ENCODE peak calls at places on chromosomes 2 and 18, in ten cellular contexts. S is MM.1S, Q is DND-41, F is K562, I is hepatocyte, Z is fibroblast of lung, L is mammary epithelial cell, E is astrocyte, H is PC-9, B is endothelial cell of umbilical vein. K is an unnamed sample.

GRCh38 chr2:129061079-129061785 is 742.6 kb upstream of the HS6ST1 start:
- DNase-seq in S (peak), Q (peak), F (peak), I (peak), Z (peak), L (peak), E (peak), H (no peak), B (no peak), K (no peak)

GRCh38 chr2:74261204-74261864 is 62.9 kb downstream of the MTHFD2 start:
- DNase-seq in S (no peak), Q (no peak), F (no peak), I (peak), Z (peak), L (peak), E (no peak), H (peak), B (peak), K (peak)

GRCh38 chr2:119106301-119106897 is 52.2 kb downstream of the C1QL2 start:
- DNase-seq in S (peak), Q (peak), F (peak), I (peak), Z (peak), L (peak), E (peak), H (peak), B (no peak), K (peak)

GRCh38 chr2:149715005-149715592 is 127.5 kb upstream of the MMADHC start:
- DNase-seq in S (peak), Q (peak), F (peak), I (peak), Z (peak), L (peak), E (peak), H (peak), B (peak), K (peak)

GRCh38 chr2:125313806-125314205 is 1288.7 kb downstream of the CNTNAP5 start:
- DNase-seq in S (peak), Q (no peak), F (no peak), I (no peak), Z (no peak), L (no peak), E (no peak), H (no peak), B (no peak), K (peak)

GRCh38 chr2:241109210-241110088 is 7.4 kb upstream of the MTERF4 start:
- DNase-seq in S (no peak), Q (no peak), F (no peak), I (no peak), Z (no peak), L (no peak), E (no peak), H (no peak), B (no peak), K (no peak)

GRCh38 chr2:1837458-1837857 is 93.1 kb upstream of the PXDN start:
- DNase-seq in S (no peak), Q (no peak), F (no peak), I (peak), Z (no peak), L (no peak), E (no peak), H (no peak), B (no peak), K (peak)

GRCh38 chr2:219570194-219570923 is 980 bp downstream of the OBSL1 start:
- DNase-seq in S (no peak), Q (no peak), F (no peak), I (peak), Z (peak), L (peak), E (peak), H (peak), B (peak), K (peak)

DNA sequence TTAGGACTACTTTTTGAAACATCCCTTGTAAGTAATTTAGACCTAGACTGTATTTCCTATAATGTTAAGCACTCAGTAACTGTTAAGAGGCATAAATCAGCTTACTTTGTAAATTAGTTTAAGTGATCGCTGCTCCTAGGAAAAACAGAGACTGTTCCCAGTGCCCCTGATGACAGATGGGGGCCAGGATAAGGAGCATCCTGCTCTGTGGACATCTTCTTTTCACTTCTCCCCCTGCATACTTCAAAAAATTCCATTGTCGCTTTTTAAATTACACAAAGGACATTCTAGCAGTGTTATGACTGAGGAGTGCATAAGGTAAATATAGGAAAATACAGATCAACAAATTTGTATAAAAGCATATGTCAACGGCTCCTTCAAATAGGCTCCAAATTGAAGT is 161.9 kb upstream of the ZNF516 start:
- DNase-seq in S (no peak), Q (no peak), F (no peak), I (no peak), Z (no peak), L (no peak), E (no peak), H (no peak), B (no peak), K (no peak)
- TF ChIP-seq EZH2 in S (no peak), Q (no peak), F (no peak), I (no peak), Z (no peak), L (no peak), E (no peak), H (no peak), B (no peak), K (no peak)

DNA sequence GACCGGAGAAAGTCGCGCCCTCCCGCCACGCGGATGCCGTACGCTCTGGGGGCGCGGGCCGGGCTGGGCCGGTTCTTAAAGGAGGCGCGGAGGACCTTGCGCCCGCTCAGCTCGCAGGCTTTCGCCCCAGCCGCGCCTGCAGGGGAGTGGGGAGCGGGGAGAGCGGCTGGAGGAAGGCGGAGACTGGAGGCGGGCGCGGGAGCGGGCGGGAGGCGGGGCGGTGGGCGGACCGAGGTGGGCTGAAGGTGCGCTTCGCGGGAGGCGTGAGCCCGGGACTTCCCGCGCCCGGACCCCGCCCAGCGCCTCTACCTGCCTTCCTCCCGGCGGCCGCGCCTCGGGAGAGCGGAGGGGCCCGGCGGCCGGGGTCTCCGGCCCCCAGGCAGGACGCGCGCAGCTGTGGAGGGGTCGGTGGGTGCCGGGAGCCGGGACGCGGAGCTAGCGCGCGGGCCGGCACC is at the start of gene ADRA2B:
- DNase-seq in S (peak), Q (no peak), F (peak), I (peak), Z (peak), L (peak), E (no peak), H (peak), B (peak), K (peak)
- TF ChIP-seq EZH2 in S (no peak), Q (no peak), F (no peak), I (no peak), Z (no peak), L (no peak), E (peak), H (no peak), B (peak), K (no peak)

GRCh38 chr2:30232027-30232800 is 880 bp downstream of the LBH start:
- DNase-seq in S (no peak), Q (peak), F (peak), I (peak), Z (peak), L (no peak), E (no peak), H (peak), B (no peak), K (peak)
- TF ChIP-seq EZH2 in S (no peak), Q (no peak), F (no peak), I (no peak), Z (no peak), L (no peak), E (no peak), H (no peak), B (peak), K (peak)

DNA sequence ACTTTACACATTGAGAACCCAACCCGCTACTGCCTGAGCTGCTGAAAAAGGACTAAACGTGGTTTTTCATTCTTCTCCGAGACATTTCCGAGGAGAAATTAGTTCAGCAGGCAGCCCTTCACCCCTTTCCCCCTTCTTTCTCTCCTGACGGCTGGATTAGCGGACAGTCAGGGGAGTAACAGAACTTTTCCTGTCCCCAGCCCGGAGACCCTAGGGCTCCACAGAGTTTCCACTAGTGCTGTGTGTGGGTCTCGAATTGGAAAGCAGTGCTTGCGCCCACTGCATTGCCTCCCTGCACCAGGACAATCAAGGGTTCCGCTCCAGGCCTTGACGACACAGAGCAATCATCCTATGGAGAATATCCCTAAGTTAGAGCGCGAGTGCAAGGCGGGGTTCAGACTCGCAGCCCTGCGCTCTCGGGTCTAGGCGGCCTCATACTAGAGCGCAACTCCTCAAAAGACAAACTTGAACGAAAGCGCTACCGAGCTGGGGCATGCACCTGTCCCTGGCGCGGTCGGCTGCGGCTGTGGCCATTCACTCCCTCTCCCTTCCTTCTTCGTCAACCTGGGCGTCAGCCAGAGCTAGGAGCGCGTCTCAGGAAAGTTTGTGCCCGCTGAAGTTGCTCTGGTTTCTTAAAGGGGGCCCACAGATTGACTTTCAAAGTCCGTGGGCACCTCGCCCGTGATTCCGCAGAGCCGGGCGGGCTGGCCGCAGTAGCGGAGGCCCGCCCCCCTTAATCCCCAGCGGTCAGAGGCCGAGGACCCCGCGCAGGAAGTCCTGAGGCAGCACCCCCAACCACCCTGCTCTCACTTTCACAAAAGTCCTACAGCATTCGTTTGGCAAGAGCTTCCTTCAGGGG is 811 bp downstream of the OSR1 start:
- DNase-seq in S (no peak), Q (no peak), F (no peak), I (peak), Z (peak), L (peak), E (no peak), H (peak), B (no peak), K (peak)
- TF ChIP-seq EZH2 in S (no peak), Q (no peak), F (no peak), I (peak), Z (no peak), L (no peak), E (peak), H (no peak), B (peak), K (peak)

DNA sequence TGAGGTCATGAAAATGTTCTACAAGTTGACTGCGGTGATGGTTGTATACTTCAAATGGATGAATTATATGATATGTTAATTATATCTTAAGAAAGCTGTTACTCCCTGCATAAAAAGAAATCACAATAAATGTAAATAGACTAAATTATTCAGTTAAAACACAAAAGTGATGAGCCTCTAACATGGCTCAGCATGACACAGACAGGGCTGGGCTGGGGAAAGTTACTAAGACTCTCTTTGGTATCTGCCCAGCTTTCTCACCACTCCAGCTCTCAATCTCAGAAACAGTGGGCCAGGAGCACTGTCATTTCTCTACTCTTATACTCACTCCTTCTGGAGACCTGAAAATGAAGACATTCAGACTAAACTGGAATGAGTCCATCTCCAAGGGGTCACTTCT is 3.5 kb downstream of the CYP27C1 start:
- DNase-seq in S (no peak), Q (no peak), F (no peak), I (no peak), Z (no peak), L (peak), E (no peak), H (no peak), B (no peak), K (no peak)
- TF ChIP-seq EZH2 in S (no peak), Q (no peak), F (no peak), I (no peak), Z (no peak), L (no peak), E (no peak), H (no peak), B (no peak), K (no peak)

GRCh38 chr2:203535784-203536590 is 886 bp upstream of the RAPH1 start:
- DNase-seq in S (no peak), Q (no peak), F (peak), I (peak), Z (peak), L (no peak), E (peak), H (no peak), B (no peak), K (no peak)
- TF ChIP-seq EZH2 in S (no peak), Q (no peak), F (no peak), I (no peak), Z (no peak), L (no peak), E (no peak), H (no peak), B (no peak), K (peak)

GRCh38 chr18:11146238-11146946 is 3.0 kb downstream of the PIEZO2 start:
- DNase-seq in S (no peak), Q (no peak), F (no peak), I (no peak), Z (no peak), L (no peak), E (no peak), H (no peak), B (no peak), K (no peak)
- TF ChIP-seq EZH2 in S (no peak), Q (no peak), F (no peak), I (no peak), Z (no peak), L (no peak), E (no peak), H (no peak), B (no peak), K (no peak)

K was measured in neural progenitor cell.